ENCODE peak calls at places on chromosomes 5 and 9, in seven cellular contexts. B is BJ, J is endodermal cell, C is suprapubic skin, F is Peyer's patch, L is neural crest cell, Q is fibroblast of mammary gland. K is an unnamed sample.

GRCh38 chr9:136644593-136645342 is 17.9 kb upstream of the EGFL7 start:
- DNase-seq in B (no peak), J (peak; percentile 87), C (no peak), F (peak; percentile 92), L (peak; percentile 73), Q (peak; percentile 52), K (no peak)

GRCh38 chr5:44827681-44828080 is 18.9 kb downstream of the MRPS30 start:
- DNase-seq in B (no peak), J (no peak), C (no peak), F (no peak), L (no peak), Q (no peak), K (no peak)

GRCh38 chr5:57501414-57502321 is 19.1 kb upstream of the ACTBL2 start:
- DNase-seq in B (no peak), J (no peak), C (no peak), F (no peak), L (no peak), Q (no peak), K (no peak)

GRCh38 chr9:135592331-135592590 is 30.7 kb downstream of the PAEP start:
- DNase-seq in B (no peak), J (no peak), C (no peak), F (no peak), L (no peak), Q (no peak), K (no peak)

GRCh38 chr5:126523818-126524522 is 71.0 kb downstream of the ALDH7A1 start:
- DNase-seq in B (no peak), J (no peak), C (no peak), F (no peak), L (no peak), Q (no peak), K (no peak)

GRCh38 chr5:160938532-160938931 is 86.5 kb upstream of the ATP10B start:
- DNase-seq in B (no peak), J (no peak), C (no peak), F (no peak), L (no peak), Q (no peak), K (no peak)

GRCh38 chr9:109640232-109641078 is 139.5 kb upstream of the PALM2AKAP2 start:
- DNase-seq in B (no peak), J (peak; percentile 80), C (no peak), F (no peak), L (peak; percentile 51), Q (no peak), K (peak; percentile 87)

GRCh38 chr9:109035684-109036423 is 22.6 kb upstream of the CTNNAL1 start:
- DNase-seq in B (peak; percentile 78), J (no peak), C (no peak), F (no peak), L (no peak), Q (peak; percentile 73), K (no peak)

GRCh38 chr9:132543960-132544359 is 38.4 kb upstream of the BARHL1 start:
- DNase-seq in B (no peak), J (peak; percentile 41), C (no peak), F (no peak), L (no peak), Q (no peak), K (no peak)

GRCh38 chr9:2496160-2496559 is 125.4 kb upstream of the VLDLR start:
- DNase-seq in B (no peak), J (no peak), C (no peak), F (no peak), L (no peak), Q (no peak), K (no peak)

GRCh38 chr9:15469406-15469805 is 41.4 kb downstream of the PSIP1 start:
- DNase-seq in B (no peak), J (no peak), C (no peak), F (no peak), L (no peak), Q (no peak), K (no peak)

GRCh38 chr9:112970939-112971338 is 41.1 kb downstream of the ZNF883 start:
- DNase-seq in B (no peak), J (no peak), C (no peak), F (no peak), L (no peak), Q (peak; percentile 23), K (no peak)

GRCh38 chr9:136242248-136242647 is 3.4 kb downstream of the QSOX2 start:
- DNase-seq in B (no peak), J (no peak), C (no peak), F (no peak), L (no peak), Q (no peak), K (no peak)

GRCh38 chr5:67636091-67636490 is 439.5 kb upstream of the CD180 start:
- DNase-seq in B (no peak), J (no peak), C (no peak), F (no peak), L (no peak), Q (no peak), K (no peak)

GRCh38 chr9:100104314-100104713 is 5.3 kb downstream of the INVS start:
- DNase-seq in B (no peak), J (no peak), C (no peak), F (no peak), L (no peak), Q (peak; percentile 29), K (no peak)

GRCh38 chr9:110146371-110146770 is 61.6 kb downstream of the C9orf152 start:
- DNase-seq in B (no peak), J (no peak), C (no peak), F (no peak), L (no peak), Q (peak; percentile 51), K (no peak)

GRCh38 chr9:135023389-135023788 is 64.1 kb upstream of the OLFM1 start:
- DNase-seq in B (no peak), J (no peak), C (no peak), F (peak; percentile 28), L (no peak), Q (no peak), K (no peak)

GRCh38 chr9:117076571-117077300 is 338.1 kb downstream of the ASTN2 start:
- DNase-seq in B (no peak), J (no peak), C (no peak), F (no peak), L (no peak), Q (no peak), K (no peak)

GRCh38 chr5:107486489-107486888 is 184.2 kb downstream of the EFNA5 start:
- DNase-seq in B (no peak), J (no peak), C (no peak), F (no peak), L (no peak), Q (peak; percentile 83), K (no peak)

GRCh38 chr9:110440161-110440560 is 102.5 kb upstream of the TXNDC8 start:
- DNase-seq in B (peak; percentile 56), J (no peak), C (no peak), F (no peak), L (no peak), Q (peak; percentile 94), K (no peak)

GRCh38 chr9:70232476-70232875 is 26.3 kb upstream of the SMC5 start:
- DNase-seq in B (no peak), J (no peak), C (no peak), F (no peak), L (no peak), Q (no peak), K (no peak)

GRCh38 chr9:80175286-80175906 is 603.6 kb downstream of the TLE4 start:
- DNase-seq in B (no peak), J (no peak), C (no peak), F (no peak), L (peak; percentile 9), Q (peak; percentile 48), K (no peak)
- TF ChIP-seq CTCF in B (peak; percentile 70), J (peak; percentile 88), C (peak; percentile 42), F (peak; percentile 76), L (peak; percentile 91), Q (peak; percentile 69), K (peak; percentile 79)

DNA sequence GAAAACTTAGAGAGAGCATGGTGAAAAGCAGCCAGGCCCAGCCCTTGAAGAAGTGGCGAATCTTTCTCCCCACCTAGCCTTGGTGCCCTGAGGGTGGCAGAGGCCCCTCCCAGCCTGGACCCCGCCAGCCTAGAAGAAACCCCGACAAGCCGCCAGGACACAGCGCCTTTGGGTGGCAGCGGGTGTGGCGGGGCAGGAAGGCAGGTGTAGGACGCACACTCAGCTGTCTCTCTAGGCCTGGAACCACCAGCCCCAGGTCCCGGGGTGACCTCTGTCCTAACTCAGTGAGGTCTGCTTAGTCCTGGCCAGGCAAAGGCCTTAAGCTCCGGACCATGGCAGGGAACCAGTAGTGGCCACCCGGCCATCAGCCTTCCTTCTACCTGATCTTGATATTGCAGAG is 178.3 kb downstream of the BARX1 start:
- DNase-seq in B (no peak), J (no peak), C (no peak), F (no peak), L (no peak), Q (no peak), K (no peak)
- TF ChIP-seq CTCF in B (no peak), J (no peak), C (no peak), F (no peak), L (no peak), Q (no peak), K (no peak)

GRCh38 chr5:69494481-69494880 is 1.9 kb downstream of the OCLN start:
- DNase-seq in B (no peak), J (peak; percentile 49), C (no peak), F (no peak), L (no peak), Q (no peak), K (no peak)
- TF ChIP-seq CTCF in B (no peak), J (no peak), C (no peak), F (no peak), L (no peak), Q (no peak), K (no peak)

GRCh38 chr9:87081523-87081922 is 134.2 kb upstream of the GAS1 start:
- DNase-seq in B (no peak), J (no peak), C (no peak), F (no peak), L (no peak), Q (no peak), K (no peak)

GRCh38 chr9:87083986-87084385 is 136.7 kb upstream of the GAS1 start:
- DNase-seq in B (no peak), J (no peak), C (no peak), F (no peak), L (no peak), Q (no peak), K (no peak)

GRCh38 chr9:87084407-87084806 is 137.1 kb upstream of the GAS1 start:
- DNase-seq in B (no peak), J (no peak), C (no peak), F (no peak), L (no peak), Q (no peak), K (no peak)

GRCh38 chr9:87077986-87078385 is 130.7 kb upstream of the GAS1 start:
- DNase-seq in B (no peak), J (no peak), C (no peak), F (no peak), L (no peak), Q (no peak), K (no peak)

DNA sequence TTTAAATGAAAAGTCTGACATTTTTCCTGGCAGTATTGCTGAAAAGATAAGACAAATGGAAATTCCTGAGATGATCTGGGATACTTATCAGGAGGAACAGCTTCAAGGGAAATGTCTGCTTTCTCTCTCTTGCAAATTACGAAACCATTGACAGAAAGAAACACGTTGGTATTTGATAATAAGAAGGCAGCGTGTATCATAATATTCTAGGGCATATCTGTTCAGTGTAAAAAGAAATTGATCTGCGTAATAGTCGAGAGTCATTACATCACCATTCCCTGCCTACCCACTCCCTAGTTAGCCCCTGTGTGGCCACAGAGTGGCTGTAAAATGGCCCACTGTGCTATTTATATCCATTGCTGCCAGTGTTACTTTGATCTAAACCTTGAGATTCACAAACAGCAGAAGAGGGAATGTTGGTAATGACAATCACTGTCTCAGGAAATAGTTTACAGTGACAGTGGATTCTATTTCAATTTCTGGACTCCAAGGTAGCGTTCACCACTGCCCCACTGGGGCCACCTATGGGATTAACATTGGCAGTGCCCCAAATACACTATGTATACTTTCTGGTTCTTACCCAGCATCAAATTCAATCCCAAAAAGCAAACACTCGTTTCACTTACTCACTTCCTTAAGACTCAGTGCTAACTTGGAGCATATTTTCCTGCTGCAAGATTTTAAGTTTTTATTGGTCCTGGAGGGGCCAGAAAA is 133.4 kb upstream of the GAS1 start:
- DNase-seq in B (no peak), J (no peak), C (no peak), F (no peak), L (no peak), Q (peak; percentile 54), K (no peak)
- TF ChIP-seq CTCF in B (no peak), J (peak; percentile 55), C (no peak), F (no peak), L (peak; percentile 48), Q (peak; percentile 34), K (peak; percentile 55)